ENCODE peak calls at places on chromosomes 3 and 15, in four cellular contexts. A is fibroblast of mammary gland, D is cardiac muscle cell, U is GM23248. O is an unnamed sample.

GRCh38 chr15:23467110-23467600 is 20.1 kb upstream of the GOLGA6L2 start:
- DNase-seq in A (peak), D (peak), U (peak), O (peak)

GRCh38 chr3:186042036-186042435 is 66.9 kb downstream of the ETV5 start:
- DNase-seq in A (no peak), D (no peak), U (no peak), O (no peak)

GRCh38 chr3:100796556-100796955 is 87.3 kb downstream of the TFG start:
- DNase-seq in D (peak), U (peak), A (peak), O (peak)

GRCh38 chr3:116135462-116135861 is 309.8 kb downstream of the LSAMP start:
- DNase-seq in U (peak), D (peak), A (peak), O (peak)

GRCh38 chr3:9064853-9065252 is 101.6 kb upstream of the RAD18 start:
- DNase-seq in D (no peak), U (peak), A (peak), O (no peak)

GRCh38 chr15:70356919-70357318 is 259.2 kb upstream of the TLE3 start:
- DNase-seq in A (peak), D (no peak), U (no peak), O (peak)

GRCh38 chr3:100254168-100254777 is 6.5 kb upstream of the TBC1D23 start:
- DNase-seq in A (peak), U (peak), D (peak), O (peak)

GRCh38 chr15:50628421-50628820 is 58.2 kb downstream of the TRPM7 start:
- DNase-seq in A (no peak), U (no peak), D (no peak), O (no peak)

GRCh38 chr3:116316781-116317180 is 128.5 kb downstream of the LSAMP start:
- DNase-seq in A (no peak), U (no peak), D (no peak), O (no peak)

GRCh38 chr3:42667096-42667522 is 13.6 kb downstream of the ZBTB47 start:
- DNase-seq in U (no peak), A (no peak), D (no peak), O (no peak)

GRCh38 chr15:33780011-33780768 is 188.1 kb upstream of the CHRM5 start:
- DNase-seq in D (no peak), U (no peak), A (no peak), O (no peak)

GRCh38 chr15:99413955-99414754 is 151.6 kb upstream of the MEF2A start:
- DNase-seq in D (no peak), U (no peak), A (no peak), O (no peak)

GRCh38 chr3:127734754-127735473 is 62.2 kb downstream of the ABTB1 start:
- DNase-seq in U (peak), A (peak), D (no peak), O (peak)

GRCh38 chr3:183613366-183614293 is 21.8 kb upstream of the KLHL24 start:
- DNase-seq in A (no peak), U (peak), D (no peak), O (no peak)

GRCh38 chr3:175729466-175729865 is 870.3 kb downstream of the NAALADL2 start:
- DNase-seq in A (peak), U (no peak), D (no peak), O (no peak)

GRCh38 chr3:17717411-17717810 is 25.0 kb downstream of the TBC1D5 start:
- DNase-seq in A (no peak), U (no peak), D (no peak), O (no peak)

GRCh38 chr3:65101450-65101849 is 413.6 kb upstream of the ADAMTS9 start:
- DNase-seq in D (no peak), A (no peak), U (no peak), O (no peak)

GRCh38 chr15:68704496-68705021 is 116.1 kb downstream of the ANP32A start:
- DNase-seq in A (no peak), D (peak), U (peak), O (no peak)